ENCODE peak calls at places on chromosomes 2 and 18, in ten cellular contexts. Y, G, K, V, J, L, Z, X, N and F are unnamed samples.

GRCh38 chr2:134985061-134985460 is 62.2 kb downstream of the MAP3K19 start:
- DNase-seq in X (no peak), Y (no peak), L (no peak), K (no peak), V (no peak), J (no peak), G (no peak), N (no peak), Z (no peak), F (no peak)

GRCh38 chr18:56089607-56090258 is 501.7 kb upstream of the TCF4 start:
- DNase-seq in J (no peak), X (no peak), L (no peak), K (no peak), Z (no peak), V (no peak), N (no peak), Y (no peak), G (no peak), F (no peak)

GRCh38 chr2:147463881-147464520 is 380.8 kb upstream of the ACVR2A start:
- DNase-seq in G (no peak), Y (no peak), V (no peak), X (no peak), K (no peak), L (no peak), N (no peak), J (no peak), Z (no peak), F (no peak)

GRCh38 chr2:199707584-199708185 is 143.3 kb downstream of the FTCDNL1 start:
- DNase-seq in Y (no peak), Z (no peak), G (no peak), X (no peak), J (no peak), L (no peak), V (no peak), N (no peak), K (no peak), F (no peak)

GRCh38 chr18:26526128-26526965 is 22.0 kb downstream of the KCTD1 start:
- DNase-seq in L (no peak), J (no peak), Z (no peak), Y (no peak), G (no peak), V (no peak), N (no peak), K (no peak), X (no peak), F (no peak)

GRCh38 chr2:172256886-172257285 is 154.2 kb upstream of the DLX2 start:
- DNase-seq in G (no peak), X (no peak), L (no peak), Y (no peak), V (no peak), N (no peak), Z (no peak), J (no peak), K (no peak), F (no peak)

GRCh38 chr2:634670-635395 is 42.4 kb downstream of the TMEM18 start:
- DNase-seq in L (no peak), V (no peak), G (no peak), J (no peak), N (no peak), Z (no peak), Y (no peak), X (no peak), K (no peak), F (no peak)

GRCh38 chr2:168138911-168139310 is 108.5 kb downstream of the STK39 start:
- DNase-seq in J (no peak), Y (no peak), Z (no peak), X (no peak), L (no peak), K (no peak), V (no peak), N (no peak), G (no peak), F (no peak)

GRCh38 chr2:160157861-160158813 is 41.9 kb downstream of the ITGB6 start:
- DNase-seq in N (no peak), Z (no peak), J (no peak), X (no peak), Y (peak), L (no peak), G (no peak), V (no peak), K (peak), F (no peak)

GRCh38 chr2:215876139-215876936 is 137.0 kb downstream of the MREG start:
- DNase-seq in K (no peak), G (no peak), Z (no peak), N (no peak), L (no peak), V (no peak), J (no peak), Y (no peak), X (no peak), F (no peak)

GRCh38 chr2:128791120-128791982 is 472.7 kb upstream of the HS6ST1 start:
- DNase-seq in V (no peak), J (no peak), X (peak), L (no peak), N (no peak), Y (no peak), K (no peak), G (no peak), Z (no peak), F (peak)

GRCh38 chr2:213125646-213126347 is 25.6 kb downstream of the IKZF2 start:
- DNase-seq in Z (no peak), L (no peak), G (peak), K (no peak), X (no peak), N (no peak), V (no peak), Y (no peak), J (no peak), F (no peak)

GRCh38 chr18:23237524-23238151 is 102.4 kb downstream of the CABLES1 start:
- DNase-seq in K (no peak), G (no peak), L (peak), X (peak), J (peak), Y (no peak), N (peak), V (no peak), Z (no peak), F (no peak)

DNA sequence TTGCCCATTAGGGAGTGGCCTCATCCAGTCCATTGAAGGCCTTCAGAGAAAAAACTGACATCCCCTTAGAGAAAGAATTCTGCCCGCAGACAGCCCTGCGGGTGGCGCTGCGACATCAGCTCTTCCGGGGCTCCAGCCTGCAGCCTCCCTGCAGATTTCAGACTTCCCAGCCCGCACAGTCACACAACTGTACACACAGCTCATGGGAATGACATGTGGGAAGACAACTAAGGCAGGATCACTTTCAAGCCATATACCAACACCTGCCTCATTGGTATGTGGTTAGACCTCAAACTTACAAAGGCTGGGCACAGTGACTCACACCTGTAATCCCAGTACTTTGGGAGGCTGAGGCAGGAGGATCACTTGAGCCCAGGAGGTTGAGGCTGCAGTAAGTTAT is 24.8 kb upstream of the TUBB6 start:
- DNase-seq in L (no peak), J (no peak), Z (no peak), X (no peak), G (peak), K (no peak), Y (peak), V (no peak), N (peak), F (no peak)
- TF ChIP-seq CTCF in L (no peak), J (peak), Z (no peak), X (no peak), G (peak), K (peak), Y (peak), V (peak), N (peak), F (no peak)

GRCh38 chr2:120884406-120885290 is 149.0 kb downstream of the GLI2 start:
- DNase-seq in V (no peak), Z (no peak), L (peak), N (no peak), J (no peak), K (no peak), G (no peak), Y (no peak), X (no peak), F (peak)

GRCh38 chr2:120883607-120884405 is 148.1 kb downstream of the GLI2 start:
- DNase-seq in L (peak), X (no peak), J (no peak), Z (no peak), N (peak), Y (no peak), G (no peak), V (no peak), K (no peak), F (no peak)

GRCh38 chr2:120886534-120886961 is 150.9 kb downstream of the GLI2 start:
- DNase-seq in L (peak), N (no peak), Z (no peak), V (no peak), J (no peak), X (no peak), K (no peak), Y (no peak), G (no peak), F (no peak)

GRCh38 chr2:120885749-120886148 is 150.1 kb downstream of the GLI2 start:
- DNase-seq in K (no peak), J (no peak), G (no peak), X (no peak), V (no peak), Y (no peak), N (no peak), Z (no peak), L (no peak), F (no peak)

GRCh38 chr2:120885311-120885710 is 149.6 kb downstream of the GLI2 start:
- DNase-seq in Y (no peak), V (no peak), G (no peak), K (no peak), L (peak), N (no peak), J (no peak), X (no peak), Z (no peak), F (no peak)
- TF ChIP-seq CTCF in Y (no peak), V (no peak), G (no peak), K (peak), L (no peak), N (no peak), J (no peak), X (no peak), Z (no peak), F (no peak)

DNA sequence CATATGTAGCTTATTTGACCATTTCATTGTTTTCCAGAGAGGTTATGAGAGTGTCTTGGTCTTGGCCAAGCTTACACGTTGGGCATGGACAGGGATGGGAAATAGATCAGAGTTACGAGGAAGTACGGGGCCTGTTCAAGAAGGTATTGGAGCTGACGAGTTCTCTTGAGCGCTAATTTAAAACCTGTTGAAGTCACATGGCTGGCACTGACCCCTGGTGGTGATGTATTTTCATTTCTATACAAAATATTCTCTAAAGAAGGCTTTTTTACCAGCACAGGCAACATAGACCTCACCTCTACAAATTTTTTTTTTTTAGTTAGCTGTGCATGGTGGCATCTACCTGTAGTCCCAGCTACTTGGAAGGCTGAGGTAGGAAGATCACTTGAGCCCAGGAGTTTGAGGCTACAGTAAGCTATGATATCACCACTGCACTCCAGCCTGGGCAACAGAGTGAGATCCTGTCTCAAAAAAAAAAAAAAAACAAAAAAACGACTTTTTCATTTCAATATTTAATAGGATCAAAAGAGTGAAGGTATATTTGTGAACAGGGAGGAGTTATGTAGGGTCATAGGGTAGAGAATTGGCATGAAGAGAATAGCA is 19.6 kb downstream of the UGP2 start:
- DNase-seq in Y (peak), X (no peak), K (no peak), Z (peak), G (peak), J (peak), L (no peak), N (peak), V (no peak), F (peak)
- TF ChIP-seq CTCF in Y (peak), X (peak), K (peak), Z (peak), G (peak), J (peak), L (peak), N (peak), V (peak), F (peak)

GRCh38 chr2:36458106-36458505 is 102.5 kb downstream of the CRIM1 start:
- DNase-seq in Z (no peak), G (no peak), X (no peak), J (no peak), V (no peak), K (no peak), N (no peak), L (no peak), Y (no peak), F (no peak)

GRCh38 chr2:36462311-36462710 is 106.7 kb downstream of the CRIM1 start:
- DNase-seq in V (no peak), G (no peak), X (no peak), J (no peak), L (no peak), N (no peak), K (no peak), Y (no peak), Z (no peak), F (no peak)

GRCh38 chr2:36461039-36461681 is 105.6 kb downstream of the CRIM1 start:
- DNase-seq in N (no peak), J (peak), Y (no peak), K (peak), V (no peak), L (no peak), G (peak), Z (peak), X (no peak), F (no peak)

GRCh38 chr2:36456227-36456788 is 100.7 kb downstream of the CRIM1 start:
- DNase-seq in N (peak), Z (no peak), X (peak), K (no peak), Y (no peak), G (peak), J (no peak), L (peak), V (no peak), F (no peak)

GRCh38 chr2:36459725-36460137 is 104.2 kb downstream of the CRIM1 start:
- DNase-seq in V (peak), J (no peak), Y (peak), L (no peak), G (no peak), X (no peak), K (peak), N (peak), Z (peak), F (peak)
- TF ChIP-seq CTCF in V (peak), J (no peak), Y (peak), L (peak), G (peak), X (peak), K (peak), N (no peak), Z (peak), F (peak)

DNA sequence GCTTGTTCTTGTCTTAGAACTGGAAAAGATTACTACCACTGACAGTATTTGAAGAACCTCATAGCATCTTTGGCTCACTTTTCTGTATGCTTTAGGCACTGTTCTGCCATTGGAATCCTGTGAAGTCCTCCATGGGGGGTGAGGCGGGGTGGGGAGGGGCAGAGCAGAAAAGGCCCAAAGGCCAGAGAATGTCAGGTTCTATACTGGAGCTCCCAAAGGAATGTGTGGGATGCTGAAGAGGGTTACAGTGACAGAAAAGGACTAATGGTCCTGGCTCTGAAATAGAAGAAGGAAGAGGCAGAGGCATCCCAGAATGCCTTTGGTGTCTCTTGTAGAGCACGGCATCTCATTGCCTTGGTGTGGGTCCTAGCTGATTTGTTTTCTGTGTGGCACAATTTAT is 141.9 kb downstream of the HAUS1 start:
- DNase-seq in X (no peak), L (no peak), Z (no peak), Y (no peak), G (no peak), V (no peak), J (no peak), N (no peak), K (no peak), F (no peak)
- TF ChIP-seq CTCF in X (no peak), L (no peak), Z (no peak), Y (no peak), G (no peak), V (no peak), J (no peak), N (no peak), K (no peak), F (no peak)